ENCODE peak calls at places on chromosomes 2 and 18, in eight cellular contexts. C, I, F, G, A, W, T and L are unnamed samples.
A peak's percentile ranks its signal among the peaks of the same experiment; 100 is the strongest.

GRCh38 chr2:233466991-233467603 is 99.5 kb downstream of the USP40 start:
- DNase-seq in T (no peak), F (no peak), C (no peak), W (no peak), I (no peak), G (no peak), A (no peak), L (no peak)

GRCh38 chr2:231411871-231412615 is 16.5 kb downstream of the B3GNT7 start:
- DNase-seq in W (no peak), G (peak; percentile 80), T (peak; percentile 78), A (peak; percentile 74), I (peak; percentile 58), F (peak; percentile 98), C (peak; percentile 80), L (peak; percentile 83)

GRCh38 chr2:178280261-178280852 is 86.0 kb downstream of the OSBPL6 start:
- DNase-seq in G (peak; percentile 80), I (peak; percentile 60), A (peak; percentile 51), T (peak; percentile 75), F (peak; percentile 50), C (peak; percentile 58), W (no peak), L (no peak)

GRCh38 chr2:230877131-230877736 is 12.5 kb downstream of the ITM2C start:
- DNase-seq in W (no peak), A (no peak), C (no peak), F (no peak), I (peak; percentile 6), T (no peak), G (no peak), L (no peak)

GRCh38 chr2:234676109-234676858 is 179.4 kb upstream of the ARL4C start:
- DNase-seq in W (no peak), A (no peak), F (no peak), I (no peak), G (no peak), T (no peak), C (no peak), L (no peak)

GRCh38 chr18:58299936-58300335 is 255.9 kb downstream of the NEDD4L start:
- DNase-seq in I (no peak), A (no peak), G (no peak), W (no peak), C (no peak), T (peak; percentile 70), F (no peak), L (no peak)

GRCh38 chr18:57440331-57441101 is 5.3 kb downstream of the ONECUT2 start:
- DNase-seq in W (no peak), F (no peak), A (no peak), G (no peak), I (no peak), T (no peak), C (no peak), L (no peak)

GRCh38 chr2:163551974-163552373 is 183.8 kb downstream of the FIGN start:
- DNase-seq in C (no peak), T (peak; percentile 17), W (no peak), F (no peak), I (no peak), G (peak; percentile 45), A (no peak), L (peak; percentile 7)

GRCh38 chr18:48589797-48590519 is 51.1 kb downstream of the CTIF start:
- DNase-seq in W (no peak), F (no peak), A (no peak), G (peak; percentile 6), I (no peak), C (no peak), T (no peak), L (peak; percentile 43)

GRCh38 chr2:78202986-78203670 is 681.0 kb upstream of the LRRTM4 start:
- DNase-seq in T (no peak), F (no peak), A (no peak), W (no peak), G (no peak), C (no peak), I (no peak), L (peak; percentile 0)

GRCh38 chr2:107411267-107411666 is 415.4 kb upstream of the RGPD4 start:
- DNase-seq in G (no peak), C (no peak), A (no peak), T (no peak), F (no peak), W (no peak), I (no peak), L (no peak)

GRCh38 chr2:184938221-184938985 is 340.1 kb downstream of the ZNF804A start:
- DNase-seq in F (no peak), T (no peak), I (no peak), G (no peak), W (no peak), C (no peak), A (no peak), L (no peak)

GRCh38 chr2:161136696-161137324 is 23.4 kb upstream of the TANK start:
- DNase-seq in C (no peak), W (no peak), F (no peak), T (peak; percentile 58), A (no peak), G (peak; percentile 75), I (peak; percentile 46), L (no peak)

GRCh38 chr2:26185954-26186353 is 13.1 kb downstream of the GAREM2 start:
- DNase-seq in A (no peak), W (no peak), T (no peak), G (no peak), F (no peak), C (no peak), I (no peak), L (no peak)